ENCODE peak calls at places on chromosome 14, in eight cellular contexts. L, C, J, H, R, K, S and E are unnamed samples.
A peak's percentile ranks its signal among the peaks of the same experiment; 100 is the strongest.

GRCh38 chr14:91814317-91814716 is 53.0 kb downstream of the TC2N start:
- DNase-seq in K (no peak), H (no peak), J (no peak), R (no peak), C (no peak), L (no peak), S (no peak), E (no peak)

GRCh38 chr14:93096923-93097322 is 18.8 kb downstream of the ITPK1 start:
- DNase-seq in H (no peak), K (no peak), J (no peak), L (no peak), R (peak; percentile 45), C (no peak), S (no peak), E (no peak)

GRCh38 chr14:74548881-74549280 is 55.3 kb downstream of the ISCA2 start:
- DNase-seq in K (no peak), S (no peak), H (no peak), J (no peak), L (no peak), R (peak; percentile 78), C (no peak), E (no peak)

GRCh38 chr14:38238332-38238731 is 17.6 kb downstream of the CLEC14A start:
- DNase-seq in H (no peak), K (no peak), J (no peak), L (no peak), C (no peak), R (no peak), S (no peak), E (no peak)

GRCh38 chr14:101241807-101242278 is 319.5 kb upstream of the DIO3 start:
- DNase-seq in J (no peak), L (no peak), S (no peak), R (no peak), H (no peak), C (no peak), K (peak; percentile 21), E (no peak)

GRCh38 chr14:96681826-96682225 is 115.4 kb upstream of the VRK1 start:
- DNase-seq in R (no peak), H (no peak), S (no peak), L (no peak), C (no peak), K (no peak), J (no peak), E (no peak)

GRCh38 chr14:63642656-63643382 is 1.1 kb upstream of the WDR89 start:
- DNase-seq in R (no peak), S (no peak), K (no peak), C (no peak), L (no peak), H (no peak), J (no peak), E (no peak)

GRCh38 chr14:34128665-34129064 is 177.8 kb upstream of the EGLN3 start:
- DNase-seq in H (no peak), J (no peak), C (no peak), S (no peak), K (no peak), L (no peak), R (peak; percentile 24), E (no peak)

GRCh38 chr14:50964683-50965390 is 20.6 kb upstream of the PYGL start:
- DNase-seq in K (no peak), L (no peak), C (peak; percentile 64), J (peak; percentile 95), H (no peak), S (no peak), R (peak; percentile 46), E (no peak)

GRCh38 chr14:20609215-20610001 is 18.2 kb upstream of the RNASE12 start:
- DNase-seq in C (peak; percentile 71), H (peak; percentile 84), J (peak; percentile 51), S (peak; percentile 59), K (peak; percentile 92), L (peak; percentile 71), R (peak; percentile 72), E (peak; percentile 71)

GRCh38 chr14:73717998-73718741 is 4.0 kb upstream of the PNMA1 start:
- DNase-seq in R (no peak), C (no peak), L (no peak), J (no peak), S (peak; percentile 57), K (peak; percentile 85), H (no peak), E (no peak)

GRCh38 chr14:35374273-35374681 is 30.3 kb downstream of the NFKBIA start:
- DNase-seq in K (no peak), H (no peak), S (no peak), J (peak; percentile 69), C (peak; percentile 62), R (no peak), L (no peak), E (no peak)

GRCh38 chr14:101032433-101032832 is 128.9 kb upstream of the RTL1 start:
- DNase-seq in H (no peak), J (no peak), R (no peak), C (no peak), S (no peak), K (no peak), L (peak; percentile 29), E (no peak)

GRCh38 chr14:69699743-69700309 is 67.1 kb upstream of the SRSF5 start:
- DNase-seq in R (no peak), J (no peak), L (no peak), S (no peak), C (no peak), H (no peak), K (no peak), E (no peak)

GRCh38 chr14:76784266-76784874 is 23.1 kb downstream of the VASH1 start:
- DNase-seq in J (no peak), R (no peak), L (no peak), C (no peak), S (no peak), H (no peak), K (no peak), E (no peak)

DNA sequence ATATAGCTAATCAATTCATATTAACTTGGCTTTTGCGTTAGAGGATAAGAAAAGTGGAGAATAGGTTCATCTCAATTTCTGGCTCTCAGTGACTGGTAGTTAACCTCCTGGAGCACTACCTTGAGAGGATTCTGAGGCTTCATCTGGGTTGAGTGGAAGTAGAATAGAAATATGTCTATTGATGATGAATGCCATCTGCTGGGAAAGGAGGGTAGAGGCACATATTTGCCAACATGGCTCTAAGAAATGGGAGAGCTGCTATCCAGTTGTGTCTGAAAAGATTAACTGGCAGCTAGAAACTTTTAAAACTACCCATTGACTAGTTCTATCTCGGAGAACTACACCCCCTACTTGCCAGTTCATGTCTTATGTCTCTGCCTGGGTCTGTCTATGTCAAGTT is 530.1 kb downstream of the NRXN3 start:
- DNase-seq in L (no peak), H (no peak), R (no peak), K (no peak), C (no peak), S (no peak), J (no peak), E (no peak)
- TF ChIP-seq CTCF in L (no peak), H (no peak), R (no peak), K (no peak), C (no peak), S (no peak), J (peak; percentile 33), E (no peak)

DNA sequence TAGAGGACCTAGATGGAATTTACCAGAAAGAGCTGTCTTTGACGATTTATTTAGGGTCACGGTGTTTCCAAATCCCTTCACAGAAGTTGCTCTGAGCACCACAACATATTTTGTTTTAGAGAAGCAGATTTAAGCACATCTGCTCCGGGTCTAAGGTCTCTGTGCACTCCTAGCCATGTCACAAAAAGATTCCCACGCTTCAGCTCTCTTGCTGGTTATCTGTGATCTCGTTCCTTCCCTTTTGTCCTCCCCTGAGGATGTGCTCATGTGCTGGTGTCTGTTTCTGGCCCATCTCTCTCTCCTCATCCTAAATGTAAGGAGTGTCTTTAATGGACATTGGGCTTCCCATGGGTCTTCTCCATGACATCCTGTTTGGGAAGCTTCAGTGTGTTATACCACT is 53.7 kb upstream of the GNPNAT1 start:
- DNase-seq in K (no peak), S (no peak), H (no peak), L (no peak), R (peak; percentile 42), C (no peak), J (no peak), E (no peak)
- TF ChIP-seq CTCF in K (no peak), S (no peak), H (no peak), L (no peak), R (no peak), C (no peak), J (no peak), E (no peak)

GRCh38 chr14:102491786-102492522 is 17.6 kb downstream of the ANKRD9 start:
- DNase-seq in L (peak; percentile 3), R (no peak), C (no peak), S (no peak), K (no peak), J (no peak), H (no peak), E (no peak)

GRCh38 chr14:102493096-102493495 is 16.5 kb downstream of the ANKRD9 start:
- DNase-seq in J (no peak), H (no peak), K (no peak), S (no peak), C (no peak), L (no peak), R (no peak), E (no peak)

GRCh38 chr14:102492523-102492910 is 17.1 kb downstream of the ANKRD9 start:
- DNase-seq in H (no peak), J (no peak), C (no peak), K (no peak), R (no peak), L (peak; percentile 24), S (no peak), E (no peak)

GRCh38 chr14:102491366-102491765 is 18.2 kb downstream of the ANKRD9 start:
- DNase-seq in R (no peak), C (no peak), J (no peak), H (no peak), S (no peak), L (no peak), K (no peak), E (no peak)

GRCh38 chr14:102490456-102490855 is 19.1 kb downstream of the ANKRD9 start:
- DNase-seq in S (no peak), J (no peak), R (no peak), H (no peak), K (no peak), L (no peak), C (no peak), E (no peak)
- TF ChIP-seq CTCF in S (no peak), J (no peak), R (no peak), H (no peak), K (no peak), L (no peak), C (no peak), E (no peak)

DNA sequence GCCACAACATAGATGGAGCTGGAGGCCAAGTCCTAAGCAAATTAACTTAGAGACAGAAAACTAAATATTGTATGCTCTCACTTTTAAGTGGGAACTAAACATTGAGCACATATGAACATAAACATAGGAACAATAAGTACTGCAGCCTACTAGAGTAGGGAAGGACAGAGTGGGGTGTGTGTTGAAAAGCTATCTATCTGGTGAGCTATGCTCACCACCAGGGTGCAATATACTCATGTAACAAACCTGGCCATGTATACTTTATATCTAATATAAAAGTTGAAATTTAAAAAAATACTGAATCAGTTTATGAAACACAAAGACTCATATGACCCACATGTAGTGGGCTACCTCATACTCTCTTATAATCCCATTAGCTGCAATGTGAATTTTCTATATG is 1305.0 kb downstream of the LRFN5 start:
- DNase-seq in S (no peak), H (no peak), K (peak; percentile 14), R (no peak), J (no peak), C (no peak), L (no peak), E (no peak)
- TF ChIP-seq CTCF in S (no peak), H (no peak), K (peak; percentile 36), R (no peak), J (peak; percentile 55), C (no peak), L (no peak), E (peak; percentile 24)

GRCh38 chr14:24308342-24309124 is 756 bp upstream of the CIDEB start:
- DNase-seq in L (no peak), S (no peak), H (no peak), R (no peak), C (no peak), J (no peak), K (no peak), E (no peak)
- TF ChIP-seq CTCF in L (peak; percentile 49), S (no peak), H (no peak), R (no peak), C (no peak), J (no peak), K (no peak), E (peak; percentile 17)